ENCODE peak calls at places on chromosomes 11 and 22, in four cellular contexts. D, C, Y and F are unnamed samples.

GRCh38 chr11:27485930-27486773 is 13.6 kb upstream of the LGR4 start:
- DNase-seq in D (no peak), C (no peak), Y (peak), F (no peak)

GRCh38 chr11:96228472-96228871 is 114.5 kb downstream of the MAML2 start:
- DNase-seq in D (peak), C (peak), Y (peak), F (no peak)

GRCh38 chr22:40281717-40282116 is 64.6 kb upstream of the ADSL start:
- DNase-seq in D (no peak), C (peak), Y (no peak), F (no peak)

GRCh38 chr22:38758276-38758945 is 2.6 kb upstream of the SUN2 start:
- DNase-seq in D (no peak), C (no peak), Y (no peak), F (no peak)

GRCh38 chr11:71269603-71270511 is 17.5 kb upstream of the SHANK2 start:
- DNase-seq in D (no peak), C (no peak), Y (no peak), F (no peak)

GRCh38 chr22:29609139-29609538 is 5.7 kb downstream of the NF2 start:
- DNase-seq in D (no peak), C (no peak), Y (peak), F (no peak)

GRCh38 chr11:35735903-35736302 is 73.3 kb downstream of the TRIM44 start:
- DNase-seq in D (no peak), C (no peak), Y (no peak), F (no peak)

GRCh38 chr11:115580927-115581680 is 76.9 kb upstream of the CADM1 start:
- DNase-seq in D (peak), C (peak), Y (peak), F (no peak)

GRCh38 chr11:7165911-7166310 is 77.1 kb downstream of the RBMXL2 start:
- DNase-seq in D (no peak), C (no peak), Y (no peak), F (no peak)

GRCh38 chr11:113240389-113240788 is 74.0 kb upstream of the TTC12 start:
- DNase-seq in D (no peak), C (no peak), Y (no peak), F (no peak)

GRCh38 chr11:2807276-2807681 is 78.3 kb downstream of the CDKN1C start:
- DNase-seq in D (peak), C (peak), Y (no peak), F (peak)

GRCh38 chr22:35705141-35705540 is 12.5 kb upstream of the APOL5 start:
- DNase-seq in D (no peak), C (no peak), Y (no peak), F (no peak)

GRCh38 chr22:19995611-19996339 is 20.8 kb downstream of the ARVCF start:
- DNase-seq in D (no peak), C (peak), Y (no peak), F (no peak)

GRCh38 chr22:46546466-46547178 is 9.2 kb upstream of the CELSR1 start:
- DNase-seq in D (peak), C (peak), Y (no peak), F (peak)

GRCh38 chr22:45163074-45163416 is 680 bp upstream of the NUP50 start:
- DNase-seq in D (no peak), C (peak), Y (peak), F (no peak)

GRCh38 chr11:73298233-73298632 is 9.8 kb upstream of the ARHGEF17 start:
- DNase-seq in D (no peak), C (no peak), Y (no peak), F (no peak)

GRCh38 chr22:39453765-39454378 is 2.9 kb upstream of the MGAT3 start:
- DNase-seq in D (no peak), C (no peak), Y (peak), F (no peak)

GRCh38 chr22:45268958-45269844 is 15.5 kb upstream of the UPK3A start:
- DNase-seq in D (peak), C (peak), Y (peak), F (peak)

GRCh38 chr11:134819026-134819425 is 407.0 kb upstream of the B3GAT1 start:
- DNase-seq in D (no peak), C (no peak), Y (peak), F (no peak)

GRCh38 chr22:48954781-48955311 is 872.8 kb downstream of the BRD1 start:
- DNase-seq in D (no peak), C (no peak), Y (no peak), F (no peak)

GRCh38 chr11:129743029-129743846 is 72.4 kb upstream of the TMEM45B start:
- DNase-seq in D (no peak), C (no peak), Y (peak), F (no peak)

GRCh38 chr11:75563978-75564552 is 2.0 kb downstream of the SERPINH1 start:
- DNase-seq in D (peak), C (peak), Y (peak), F (no peak)

GRCh38 chr22:37185646-37186227 is 2.3 kb downstream of the C1QTNF6 start:
- DNase-seq in D (peak), C (no peak), Y (no peak), F (peak)

GRCh38 chr22:37184816-37185541 is 3.1 kb downstream of the C1QTNF6 start:
- DNase-seq in D (peak), C (peak), Y (no peak), F (no peak)

GRCh38 chr22:37186997-37187522 is 987 bp downstream of the C1QTNF6 start:
- DNase-seq in D (peak), C (peak), Y (peak), F (no peak)

GRCh38 chr22:37187552-37187890 is 526 bp downstream of the C1QTNF6 start:
- DNase-seq in D (no peak), C (peak), Y (peak), F (no peak)

DNA sequence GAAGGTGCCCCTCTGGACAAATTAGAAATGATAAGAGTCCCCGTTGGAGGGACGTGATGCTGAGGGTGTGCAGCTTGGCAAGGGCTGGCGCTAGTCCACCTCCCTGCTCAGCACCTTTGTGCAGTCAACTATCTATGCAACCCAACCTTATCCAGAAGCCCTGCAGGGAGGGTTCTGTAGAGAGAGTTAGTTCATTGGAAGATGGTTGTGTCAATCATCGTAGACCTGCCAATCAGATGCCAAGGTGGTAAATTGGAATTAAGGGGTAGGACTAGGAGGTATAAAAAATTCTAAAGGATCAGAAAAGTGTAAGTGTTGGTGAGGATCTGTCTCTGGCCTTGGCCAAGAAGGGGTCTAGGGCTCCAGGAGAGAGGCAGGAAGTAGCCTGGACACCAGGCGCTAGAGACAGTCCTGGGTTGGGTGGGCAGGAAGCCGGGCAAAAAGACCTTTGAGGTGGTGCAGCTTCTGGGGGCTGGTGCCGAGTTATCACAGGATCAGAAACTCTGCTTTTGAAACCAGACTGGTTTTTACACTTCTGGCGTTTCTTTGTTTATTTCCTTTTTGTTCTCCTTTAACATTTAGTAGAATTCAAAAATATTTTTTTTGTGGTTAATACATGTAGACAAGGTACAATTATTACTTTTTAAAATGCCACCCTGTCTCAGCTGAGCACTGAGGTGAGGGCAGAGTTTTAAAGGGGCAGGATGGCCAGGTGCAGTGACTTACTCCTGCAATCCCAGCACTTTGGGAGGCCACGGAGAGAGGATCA is 1.6 kb downstream of the C1QTNF6 start:
- DNase-seq in D (peak), C (peak), Y (peak), F (peak)
- H3K27ac ChIP-seq in D (peak), C (peak), Y (no peak), F (no peak)

GRCh38 chr11:120400564-120401364 is 64.6 kb downstream of the ARHGEF12 start:
- DNase-seq in D (no peak), C (no peak), Y (peak), F (no peak)

GRCh38 chr11:120404495-120404894 is 68.3 kb downstream of the ARHGEF12 start:
- DNase-seq in D (no peak), C (no peak), Y (peak), F (no peak)

GRCh38 chr11:120403966-120404365 is 67.8 kb downstream of the ARHGEF12 start:
- DNase-seq in D (no peak), C (no peak), Y (no peak), F (no peak)

GRCh38 chr11:120399312-120399711 is 63.1 kb downstream of the ARHGEF12 start:
- DNase-seq in D (no peak), C (no peak), Y (peak), F (no peak)

GRCh38 chr11:120401506-120401905 is 65.3 kb downstream of the ARHGEF12 start:
- DNase-seq in D (no peak), C (no peak), Y (no peak), F (no peak)
- H3K4me3 ChIP-seq in D (no peak), C (peak), Y (no peak), F (no peak)

DNA sequence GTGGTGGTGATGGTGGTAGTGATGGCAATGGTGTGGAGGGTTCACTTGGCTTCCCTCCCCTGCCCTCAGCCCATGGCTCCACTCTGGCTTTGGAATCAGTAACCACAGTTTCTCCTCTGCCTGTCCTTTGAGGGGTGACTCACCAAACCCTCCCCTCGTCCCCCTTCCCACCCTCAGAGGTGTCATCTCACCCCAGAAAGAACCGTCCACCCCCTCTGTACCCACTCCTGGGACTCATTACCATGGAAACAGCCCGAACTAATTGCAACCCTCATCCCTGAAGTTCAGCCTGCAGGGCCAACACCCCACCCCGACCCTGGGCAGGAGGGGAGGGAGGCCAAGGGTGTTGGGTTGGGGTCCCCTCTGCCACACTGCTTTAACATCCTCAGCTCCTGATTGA is 26.6 kb downstream of the PHLDB1 start:
- DNase-seq in D (no peak), C (no peak), Y (no peak), F (no peak)
- H3K27ac ChIP-seq in D (peak), C (peak), Y (peak), F (peak)

GRCh38 chr11:64637346-64638016 is 46.5 kb downstream of the SLC22A12 start:
- DNase-seq in D (no peak), C (no peak), Y (peak), F (no peak)
- H3K4me3 ChIP-seq in D (peak), C (peak), Y (no peak), F (peak)

GRCh38 chr22:24471570-24471969 is 23.6 kb upstream of the UPB1 start:
- DNase-seq in D (peak), C (peak), Y (no peak), F (no peak)

GRCh38 chr22:24465566-24465965 is 29.6 kb upstream of the UPB1 start:
- DNase-seq in D (no peak), C (no peak), Y (peak), F (no peak)

GRCh38 chr22:24465975-24466374 is 29.2 kb upstream of the UPB1 start:
- DNase-seq in D (no peak), C (no peak), Y (no peak), F (no peak)

GRCh38 chr22:24466831-24467249 is 28.3 kb upstream of the UPB1 start:
- DNase-seq in D (peak), C (peak), Y (no peak), F (no peak)

GRCh38 chr22:24467340-24467739 is 27.8 kb upstream of the UPB1 start:
- DNase-seq in D (no peak), C (no peak), Y (no peak), F (no peak)
- H3K27ac ChIP-seq in D (peak), C (peak), Y (no peak), F (peak)